ENCODE peak calls at places on chromosomes 16 and 17, in seven cellular contexts. One of them, this sample, is unnamed.

GRCh38 chr17:72393553-72393952 is 272.7 kb downstream of the SOX9 start:
- DNase-seq in NCI-H524: no peak
- DNase-seq in naive thymus-derived CD8-positive, alpha-beta T cell: no peak
- DNase-seq in epithelial cell of esophagus: peak
- DNase-seq in T1000: peak
- DNase-seq in mucosa of gallbladder: no peak
- DNase-seq in EL: peak
- DNase-seq in this sample: peak

GRCh38 chr16:84115919-84116719 is 623 bp downstream of the MBTPS1 start:
- DNase-seq in NCI-H524: no peak
- DNase-seq in naive thymus-derived CD8-positive, alpha-beta T cell: peak
- DNase-seq in epithelial cell of esophagus: peak
- DNase-seq in T1000: no peak
- DNase-seq in mucosa of gallbladder: peak
- DNase-seq in EL: peak
- DNase-seq in this sample: no peak

GRCh38 chr16:1534021-1535020 is 855 bp downstream of the TMEM204 start:
- DNase-seq in NCI-H524: no peak
- DNase-seq in naive thymus-derived CD8-positive, alpha-beta T cell: no peak
- DNase-seq in epithelial cell of esophagus: no peak
- DNase-seq in T1000: no peak
- DNase-seq in mucosa of gallbladder: no peak
- DNase-seq in EL: peak
- DNase-seq in this sample: no peak

GRCh38 chr16:49953090-49953489 is 71.9 kb upstream of the CNEP1R1 start:
- DNase-seq in NCI-H524: no peak
- DNase-seq in naive thymus-derived CD8-positive, alpha-beta T cell: no peak
- DNase-seq in epithelial cell of esophagus: no peak
- DNase-seq in T1000: no peak
- DNase-seq in mucosa of gallbladder: no peak
- DNase-seq in EL: no peak
- DNase-seq in this sample: no peak

GRCh38 chr16:86465434-86465833 is 44.9 kb upstream of the FOXF1 start:
- DNase-seq in NCI-H524: no peak
- DNase-seq in naive thymus-derived CD8-positive, alpha-beta T cell: no peak
- DNase-seq in epithelial cell of esophagus: no peak
- DNase-seq in T1000: no peak
- DNase-seq in mucosa of gallbladder: no peak
- DNase-seq in EL: no peak
- DNase-seq in this sample: no peak

GRCh38 chr17:82837586-82838320 is 2.1 kb downstream of the ZNF750 start:
- DNase-seq in NCI-H524: no peak
- DNase-seq in naive thymus-derived CD8-positive, alpha-beta T cell: no peak
- DNase-seq in epithelial cell of esophagus: no peak
- DNase-seq in T1000: no peak
- DNase-seq in mucosa of gallbladder: no peak
- DNase-seq in EL: no peak
- DNase-seq in this sample: no peak

GRCh38 chr17:17702370-17702769 is 21.1 kb downstream of the RAI1 start:
- DNase-seq in NCI-H524: peak
- DNase-seq in naive thymus-derived CD8-positive, alpha-beta T cell: no peak
- DNase-seq in epithelial cell of esophagus: no peak
- DNase-seq in T1000: no peak
- DNase-seq in mucosa of gallbladder: no peak
- DNase-seq in EL: no peak
- DNase-seq in this sample: no peak

GRCh38 chr16:61929801-61930200 is 106.4 kb downstream of the CDH8 start:
- DNase-seq in NCI-H524: no peak
- DNase-seq in naive thymus-derived CD8-positive, alpha-beta T cell: no peak
- DNase-seq in epithelial cell of esophagus: no peak
- DNase-seq in T1000: no peak
- DNase-seq in mucosa of gallbladder: no peak
- DNase-seq in EL: no peak
- DNase-seq in this sample: peak

GRCh38 chr17:73546121-73546520 is 98.1 kb downstream of the SDK2 start:
- DNase-seq in NCI-H524: no peak
- DNase-seq in naive thymus-derived CD8-positive, alpha-beta T cell: no peak
- DNase-seq in epithelial cell of esophagus: peak
- DNase-seq in T1000: no peak
- DNase-seq in mucosa of gallbladder: no peak
- DNase-seq in EL: no peak
- DNase-seq in this sample: no peak

GRCh38 chr16:87375426-87376135 is 8.0 kb downstream of the FBXO31 start:
- DNase-seq in NCI-H524: no peak
- DNase-seq in naive thymus-derived CD8-positive, alpha-beta T cell: no peak
- DNase-seq in epithelial cell of esophagus: peak
- DNase-seq in T1000: no peak
- DNase-seq in mucosa of gallbladder: no peak
- DNase-seq in EL: peak
- DNase-seq in this sample: peak

GRCh38 chr17:50151937-50152547 is 1.6 kb upstream of the PPP1R9B start:
- DNase-seq in NCI-H524: peak
- DNase-seq in naive thymus-derived CD8-positive, alpha-beta T cell: peak
- DNase-seq in epithelial cell of esophagus: peak
- DNase-seq in T1000: peak
- DNase-seq in mucosa of gallbladder: peak
- DNase-seq in EL: peak
- DNase-seq in this sample: peak

GRCh38 chr17:4806420-4806769 is 557 bp upstream of the PLD2 start:
- DNase-seq in NCI-H524: no peak
- DNase-seq in naive thymus-derived CD8-positive, alpha-beta T cell: no peak
- DNase-seq in epithelial cell of esophagus: no peak
- DNase-seq in T1000: no peak
- DNase-seq in mucosa of gallbladder: no peak
- DNase-seq in EL: no peak
- DNase-seq in this sample: no peak

GRCh38 chr17:7058831-7059447 is 15.0 kb upstream of the SLC16A11 start:
- DNase-seq in NCI-H524: no peak
- DNase-seq in naive thymus-derived CD8-positive, alpha-beta T cell: no peak
- DNase-seq in epithelial cell of esophagus: peak
- DNase-seq in T1000: no peak
- DNase-seq in mucosa of gallbladder: no peak
- DNase-seq in EL: no peak
- DNase-seq in this sample: no peak

GRCh38 chr17:33202011-33202410 is 91.1 kb downstream of the ASIC2 start:
- DNase-seq in NCI-H524: no peak
- DNase-seq in naive thymus-derived CD8-positive, alpha-beta T cell: no peak
- DNase-seq in epithelial cell of esophagus: no peak
- DNase-seq in T1000: no peak
- DNase-seq in mucosa of gallbladder: no peak
- DNase-seq in EL: no peak
- DNase-seq in this sample: no peak

GRCh38 chr17:81556175-81556691 is 4.1 kb upstream of the FAAP100 start:
- DNase-seq in NCI-H524: no peak
- DNase-seq in naive thymus-derived CD8-positive, alpha-beta T cell: no peak
- DNase-seq in epithelial cell of esophagus: no peak
- DNase-seq in T1000: no peak
- DNase-seq in mucosa of gallbladder: no peak
- DNase-seq in EL: peak
- DNase-seq in this sample: no peak

GRCh38 chr17:54891176-54891821 is 9.4 kb upstream of the TOM1L1 start:
- DNase-seq in NCI-H524: peak
- DNase-seq in naive thymus-derived CD8-positive, alpha-beta T cell: no peak
- DNase-seq in epithelial cell of esophagus: peak
- DNase-seq in T1000: peak
- DNase-seq in mucosa of gallbladder: no peak
- DNase-seq in EL: peak
- DNase-seq in this sample: peak

GRCh38 chr17:1122681-1123396 is 56.9 kb downstream of the ABR start:
- DNase-seq in NCI-H524: peak
- DNase-seq in naive thymus-derived CD8-positive, alpha-beta T cell: peak
- DNase-seq in epithelial cell of esophagus: peak
- DNase-seq in T1000: peak
- DNase-seq in mucosa of gallbladder: peak
- DNase-seq in EL: peak
- DNase-seq in this sample: peak

GRCh38 chr16:56197227-56197992 is 6.1 kb downstream of the GNAO1 start:
- DNase-seq in NCI-H524: peak
- DNase-seq in naive thymus-derived CD8-positive, alpha-beta T cell: no peak
- DNase-seq in epithelial cell of esophagus: no peak
- DNase-seq in T1000: no peak
- DNase-seq in mucosa of gallbladder: no peak
- DNase-seq in EL: no peak
- DNase-seq in this sample: no peak

GRCh38 chr17:81223758-81224122 is 975 bp upstream of the CEP131 start:
- DNase-seq in NCI-H524: no peak
- DNase-seq in naive thymus-derived CD8-positive, alpha-beta T cell: no peak
- DNase-seq in epithelial cell of esophagus: no peak
- DNase-seq in T1000: no peak
- DNase-seq in mucosa of gallbladder: no peak
- DNase-seq in EL: no peak
- DNase-seq in this sample: no peak

GRCh38 chr17:82943751-82944150 is 103.9 kb upstream of the ZNF750 start:
- DNase-seq in NCI-H524: no peak
- DNase-seq in naive thymus-derived CD8-positive, alpha-beta T cell: no peak
- DNase-seq in epithelial cell of esophagus: no peak
- DNase-seq in T1000: no peak
- DNase-seq in mucosa of gallbladder: no peak
- DNase-seq in EL: no peak
- DNase-seq in this sample: no peak

GRCh38 chr16:71350821-71351557 is 7.5 kb upstream of the CALB2 start:
- DNase-seq in NCI-H524: no peak
- DNase-seq in naive thymus-derived CD8-positive, alpha-beta T cell: no peak
- DNase-seq in epithelial cell of esophagus: no peak
- DNase-seq in T1000: no peak
- DNase-seq in mucosa of gallbladder: no peak
- DNase-seq in EL: no peak
- DNase-seq in this sample: no peak

GRCh38 chr17:81021531-81022370 is 13.2 kb upstream of the BAIAP2 start:
- DNase-seq in NCI-H524: no peak
- DNase-seq in naive thymus-derived CD8-positive, alpha-beta T cell: no peak
- DNase-seq in epithelial cell of esophagus: no peak
- DNase-seq in T1000: no peak
- DNase-seq in mucosa of gallbladder: no peak
- DNase-seq in EL: no peak
- DNase-seq in this sample: no peak

GRCh38 chr17:82228842-82229685 is at the start of gene SLC16A3:
- DNase-seq in NCI-H524: no peak
- DNase-seq in naive thymus-derived CD8-positive, alpha-beta T cell: peak
- DNase-seq in epithelial cell of esophagus: peak
- DNase-seq in T1000: peak
- DNase-seq in mucosa of gallbladder: no peak
- DNase-seq in EL: peak
- DNase-seq in this sample: peak

GRCh38 chr17:45825792-45826191 is 18.9 kb upstream of the SPPL2C start:
- DNase-seq in NCI-H524: no peak
- DNase-seq in naive thymus-derived CD8-positive, alpha-beta T cell: no peak
- DNase-seq in epithelial cell of esophagus: no peak
- DNase-seq in T1000: no peak
- DNase-seq in mucosa of gallbladder: no peak
- DNase-seq in EL: no peak
- DNase-seq in this sample: no peak

GRCh38 chr17:81379523-81379942 is 15.7 kb upstream of the BAHCC1 start:
- DNase-seq in NCI-H524: no peak
- DNase-seq in naive thymus-derived CD8-positive, alpha-beta T cell: no peak
- DNase-seq in epithelial cell of esophagus: peak
- DNase-seq in T1000: no peak
- DNase-seq in mucosa of gallbladder: no peak
- DNase-seq in EL: no peak
- DNase-seq in this sample: no peak

GRCh38 chr17:37483311-37484039 is 6.2 kb upstream of the DUSP14 start:
- DNase-seq in NCI-H524: peak
- DNase-seq in naive thymus-derived CD8-positive, alpha-beta T cell: no peak
- DNase-seq in epithelial cell of esophagus: no peak
- DNase-seq in T1000: peak
- DNase-seq in mucosa of gallbladder: peak
- DNase-seq in EL: peak
- DNase-seq in this sample: peak

GRCh38 chr17:80499536-80499935 is 23.1 kb upstream of the NPTX1 start:
- DNase-seq in NCI-H524: no peak
- DNase-seq in naive thymus-derived CD8-positive, alpha-beta T cell: no peak
- DNase-seq in epithelial cell of esophagus: no peak
- DNase-seq in T1000: no peak
- DNase-seq in mucosa of gallbladder: no peak
- DNase-seq in EL: no peak
- DNase-seq in this sample: no peak

GRCh38 chr16:27314161-27314723 is 468 bp downstream of the IL4R start:
- DNase-seq in NCI-H524: no peak
- DNase-seq in naive thymus-derived CD8-positive, alpha-beta T cell: peak
- DNase-seq in epithelial cell of esophagus: peak
- DNase-seq in T1000: peak
- DNase-seq in mucosa of gallbladder: peak
- DNase-seq in EL: peak
- DNase-seq in this sample: peak

GRCh38 chr16:1188781-1189189 is 35.9 kb downstream of the CACNA1H start:
- DNase-seq in NCI-H524: no peak
- DNase-seq in naive thymus-derived CD8-positive, alpha-beta T cell: peak
- DNase-seq in epithelial cell of esophagus: peak
- DNase-seq in T1000: no peak
- DNase-seq in mucosa of gallbladder: no peak
- DNase-seq in EL: peak
- DNase-seq in this sample: peak

GRCh38 chr16:82832861-82833260 is 206.1 kb downstream of the CDH13 start:
- DNase-seq in NCI-H524: peak
- DNase-seq in naive thymus-derived CD8-positive, alpha-beta T cell: no peak
- DNase-seq in epithelial cell of esophagus: peak
- DNase-seq in T1000: no peak
- DNase-seq in mucosa of gallbladder: no peak
- DNase-seq in EL: peak
- DNase-seq in this sample: no peak

GRCh38 chr16:26453215-26453614 is 613.5 kb upstream of the C16orf82 start:
- DNase-seq in NCI-H524: no peak
- DNase-seq in naive thymus-derived CD8-positive, alpha-beta T cell: no peak
- DNase-seq in epithelial cell of esophagus: no peak
- DNase-seq in T1000: no peak
- DNase-seq in mucosa of gallbladder: no peak
- DNase-seq in EL: no peak
- DNase-seq in this sample: no peak

GRCh38 chr17:8851600-8851999 is 15.9 kb downstream of the PIK3R6 start:
- DNase-seq in NCI-H524: no peak
- DNase-seq in naive thymus-derived CD8-positive, alpha-beta T cell: no peak
- DNase-seq in epithelial cell of esophagus: no peak
- DNase-seq in T1000: no peak
- DNase-seq in mucosa of gallbladder: no peak
- DNase-seq in EL: no peak
- DNase-seq in this sample: no peak

GRCh38 chr16:29862383-29862883 is 593 bp downstream of the CDIPT start:
- DNase-seq in NCI-H524: no peak
- DNase-seq in naive thymus-derived CD8-positive, alpha-beta T cell: no peak
- DNase-seq in epithelial cell of esophagus: peak
- DNase-seq in T1000: no peak
- DNase-seq in mucosa of gallbladder: peak
- DNase-seq in EL: peak
- DNase-seq in this sample: peak

GRCh38 chr17:50707296-50708049 is at the start of gene ANKRD40:
- DNase-seq in NCI-H524: peak
- DNase-seq in naive thymus-derived CD8-positive, alpha-beta T cell: peak
- DNase-seq in epithelial cell of esophagus: peak
- DNase-seq in T1000: peak
- DNase-seq in mucosa of gallbladder: peak
- DNase-seq in EL: peak
- DNase-seq in this sample: peak

GRCh38 chr16:23953476-23953875 is 117.7 kb downstream of the PRKCB start:
- DNase-seq in NCI-H524: no peak
- DNase-seq in naive thymus-derived CD8-positive, alpha-beta T cell: no peak
- DNase-seq in epithelial cell of esophagus: no peak
- DNase-seq in T1000: no peak
- DNase-seq in mucosa of gallbladder: no peak
- DNase-seq in EL: no peak
- DNase-seq in this sample: no peak

GRCh38 chr17:50354776-50355175 is 8.8 kb downstream of the XYLT2 start:
- DNase-seq in NCI-H524: no peak
- DNase-seq in naive thymus-derived CD8-positive, alpha-beta T cell: no peak
- DNase-seq in epithelial cell of esophagus: no peak
- DNase-seq in T1000: no peak
- DNase-seq in mucosa of gallbladder: no peak
- DNase-seq in EL: no peak
- DNase-seq in this sample: no peak

GRCh38 chr16:6645758-6646423 is 686.8 kb upstream of the RBFOX1 start:
- DNase-seq in NCI-H524: no peak
- DNase-seq in naive thymus-derived CD8-positive, alpha-beta T cell: no peak
- DNase-seq in epithelial cell of esophagus: no peak
- DNase-seq in T1000: no peak
- DNase-seq in mucosa of gallbladder: no peak
- DNase-seq in EL: no peak
- DNase-seq in this sample: no peak

GRCh38 chr16:69712277-69712676 is 14.1 kb downstream of the NQO1 start:
- DNase-seq in NCI-H524: no peak
- DNase-seq in naive thymus-derived CD8-positive, alpha-beta T cell: no peak
- DNase-seq in epithelial cell of esophagus: peak
- DNase-seq in T1000: no peak
- DNase-seq in mucosa of gallbladder: no peak
- DNase-seq in EL: no peak
- DNase-seq in this sample: no peak